ENCODE peak calls at places on chromosome 1, in nine cellular contexts. I, K, V, O, X, N, H, W and F are unnamed samples.
A peak's percentile ranks its signal among the peaks of the same experiment; 100 is the strongest.

GRCh38 chr1:40256401-40257084 is 1.5 kb upstream of the ZMPSTE24 start:
- DNase-seq in H (no peak), K (peak; percentile 10), I (no peak), N (no peak), W (no peak), V (no peak), X (no peak), O (no peak), F (no peak)

GRCh38 chr1:194538453-194538852 is 1352.0 kb upstream of the B3GALT2 start:
- DNase-seq in X (no peak), V (no peak), K (no peak), H (no peak), W (no peak), N (no peak), I (no peak), O (no peak), F (no peak)

GRCh38 chr1:19086176-19086875 is 123.7 kb downstream of the UBR4 start:
- DNase-seq in V (no peak), X (no peak), N (no peak), H (no peak), K (no peak), W (no peak), O (no peak), I (no peak), F (no peak)

GRCh38 chr1:90831910-90832309 is 114.8 kb upstream of the BARHL2 start:
- DNase-seq in N (no peak), O (no peak), H (no peak), V (no peak), W (no peak), X (no peak), I (no peak), K (no peak), F (no peak)

GRCh38 chr1:11918779-11919519 is 7.3 kb downstream of the KIAA2013 start:
- DNase-seq in V (no peak), W (no peak), O (peak; percentile 81), K (peak; percentile 87), I (peak; percentile 66), X (no peak), H (peak; percentile 87), N (no peak), F (no peak)

GRCh38 chr1:228045871-228046270 is 36.6 kb upstream of the ARF1 start:
- DNase-seq in V (no peak), N (no peak), X (no peak), I (no peak), O (no peak), W (no peak), K (no peak), H (no peak), F (no peak)

GRCh38 chr1:161153682-161154337 is at the start of gene UFC1:
- DNase-seq in K (peak; percentile 95), I (peak; percentile 84), O (peak; percentile 84), V (peak; percentile 82), W (peak; percentile 70), H (peak; percentile 93), X (peak; percentile 87), N (peak; percentile 68), F (peak; percentile 83)

GRCh38 chr1:108200627-108201106 is 524 bp upstream of the SLC25A24 start:
- DNase-seq in W (peak; percentile 6), O (peak; percentile 75), I (peak; percentile 48), X (peak; percentile 41), K (peak; percentile 73), H (peak; percentile 84), N (no peak), V (peak; percentile 55), F (peak; percentile 38)

GRCh38 chr1:97796716-97797115 is 124.1 kb downstream of the DPYD start:
- DNase-seq in I (no peak), O (no peak), V (no peak), X (no peak), N (no peak), W (no peak), H (peak; percentile 23), K (peak; percentile 55), F (no peak)

GRCh38 chr1:166900987-166901386 is 24.9 kb upstream of the TADA1 start:
- DNase-seq in W (no peak), K (peak; percentile 28), O (no peak), V (no peak), N (no peak), H (no peak), X (no peak), I (no peak), F (no peak)

GRCh38 chr1:223519116-223519515 is 125.9 kb downstream of the CCDC185 start:
- DNase-seq in O (no peak), W (no peak), V (no peak), X (no peak), N (no peak), H (no peak), I (no peak), K (no peak), F (no peak)

GRCh38 chr1:212315907-212316306 is 30.7 kb downstream of the PPP2R5A start:
- DNase-seq in K (peak; percentile 52), O (no peak), V (peak; percentile 20), X (peak; percentile 21), I (no peak), H (peak; percentile 58), W (peak; percentile 5), N (no peak), F (no peak)

GRCh38 chr1:114164840-114165543 is 11.3 kb upstream of the SYT6 start:
- DNase-seq in H (no peak), N (no peak), O (no peak), W (no peak), X (no peak), V (peak; percentile 25), K (no peak), I (no peak), F (no peak)

GRCh38 chr1:55164906-55165305 is 50.3 kb downstream of the USP24 start:
- DNase-seq in O (no peak), H (no peak), I (no peak), W (no peak), N (no peak), V (no peak), X (no peak), K (no peak), F (no peak)

GRCh38 chr1:35031103-35031452 is 667 bp downstream of the ZMYM6 start:
- DNase-seq in H (peak; percentile 56), O (peak; percentile 53), V (peak; percentile 56), N (peak; percentile 6), W (no peak), I (no peak), X (no peak), K (peak; percentile 47), F (peak; percentile 8)